ENCODE peak calls at places on chromosomes 6 and 20, in ten cellular contexts. P, K, A, O, W, N, L, B, X and J are unnamed samples.

GRCh38 chr6:88566746-88567534 is 396.5 kb downstream of the RNGTT start:
- DNase-seq in P (peak; percentile 42), K (no peak), A (no peak), O (no peak), W (no peak), N (no peak), L (peak; percentile 35), B (peak; percentile 54), X (no peak), J (no peak)

GRCh38 chr6:8082572-8082953 is 18.4 kb upstream of the BLOC1S5 start:
- DNase-seq in P (no peak), K (no peak), A (no peak), O (no peak), W (no peak), N (no peak), L (no peak), B (no peak), X (no peak), J (no peak)

GRCh38 chr6:124470803-124471202 is 491.4 kb upstream of the RNF217 start:
- DNase-seq in P (no peak), K (no peak), A (no peak), O (no peak), W (no peak), N (no peak), L (no peak), B (no peak), X (no peak), J (no peak)

GRCh38 chr20:46084805-46085792 is 4.7 kb downstream of the NCOA5 start:
- DNase-seq in P (no peak), K (peak; percentile 12), A (peak; percentile 13), O (no peak), W (peak; percentile 34), N (peak; percentile 56), L (no peak), B (no peak), X (no peak), J (no peak)

GRCh38 chr6:46220351-46221220 is 49.8 kb upstream of the ENPP5 start:
- DNase-seq in P (no peak), K (no peak), A (no peak), O (peak; percentile 71), W (no peak), N (no peak), L (no peak), B (no peak), X (no peak), J (peak; percentile 86)

GRCh38 chr6:89260832-89261231 is 43.7 kb upstream of the GABRR1 start:
- DNase-seq in P (no peak), K (no peak), A (peak; percentile 29), O (no peak), W (peak; percentile 60), N (no peak), L (no peak), B (peak; percentile 38), X (no peak), J (no peak)

GRCh38 chr6:37272834-37273566 is 15.1 kb upstream of the TMEM217 start:
- DNase-seq in P (no peak), K (no peak), A (no peak), O (no peak), W (no peak), N (no peak), L (no peak), B (peak; percentile 71), X (no peak), J (no peak)

GRCh38 chr6:143538374-143538773 is 26.9 kb upstream of the FUCA2 start:
- DNase-seq in P (no peak), K (no peak), A (no peak), O (no peak), W (no peak), N (no peak), L (no peak), B (no peak), X (no peak), J (no peak)

GRCh38 chr20:25389858-25390537 is 637 bp downstream of the ABHD12 start:
- DNase-seq in P (peak; percentile 76), K (no peak), A (peak; percentile 34), O (no peak), W (peak; percentile 63), N (no peak), L (peak; percentile 61), B (peak; percentile 49), X (no peak), J (peak; percentile 68)

GRCh38 chr6:20693466-20694063 is 159.3 kb downstream of the CDKAL1 start:
- DNase-seq in P (no peak), K (peak; percentile 52), A (no peak), O (no peak), W (no peak), N (no peak), L (no peak), B (peak; percentile 19), X (no peak), J (no peak)

GRCh38 chr6:126650931-126651330 is 311.0 kb downstream of the CENPW start:
- DNase-seq in P (no peak), K (no peak), A (no peak), O (no peak), W (no peak), N (no peak), L (no peak), B (no peak), X (no peak), J (no peak)

GRCh38 chr6:136975089-136975715 is 53.1 kb downstream of the SLC35D3 start:
- DNase-seq in P (no peak), K (no peak), A (no peak), O (no peak), W (no peak), N (no peak), L (no peak), B (no peak), X (no peak), J (no peak)

DNA sequence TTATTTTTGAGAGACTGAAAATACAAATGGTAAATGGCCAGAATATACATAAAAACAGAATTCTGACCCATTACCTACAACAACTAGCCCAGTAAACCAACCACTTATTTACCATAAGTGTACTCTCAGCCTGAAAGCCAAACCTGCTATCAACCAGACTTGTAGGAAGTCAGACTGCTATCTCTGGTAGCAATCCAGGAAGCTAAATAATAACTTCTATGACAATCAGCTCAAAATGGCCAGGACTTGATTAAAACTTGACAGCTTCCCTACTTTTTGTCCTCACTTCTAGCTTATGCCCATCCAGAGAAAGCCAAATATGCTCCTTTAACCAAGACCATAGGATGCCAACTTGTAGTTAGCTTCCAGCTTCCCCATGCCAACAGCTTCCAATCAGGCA is 4.7 kb upstream of the WTAP start:
- DNase-seq in P (no peak), K (no peak), A (no peak), O (no peak), W (no peak), N (no peak), L (no peak), B (no peak), X (no peak), J (no peak)
- H3K79me2 ChIP-seq in P (peaks cover 72% of the 10 kb centered on the region), K (peaks cover 61% of the 10 kb centered on the region), A (peaks cover 22% of the 10 kb centered on the region), O (peaks cover 46% of the 10 kb centered on the region), W (peaks cover 60% of the 10 kb centered on the region), N (peaks cover 54% of the 10 kb centered on the region), L (peaks cover 66% of the 10 kb centered on the region), B (peaks cover 59% of the 10 kb centered on the region), X (peaks cover 49% of the 10 kb centered on the region), J (peaks cover 56% of the 10 kb centered on the region)

DNA sequence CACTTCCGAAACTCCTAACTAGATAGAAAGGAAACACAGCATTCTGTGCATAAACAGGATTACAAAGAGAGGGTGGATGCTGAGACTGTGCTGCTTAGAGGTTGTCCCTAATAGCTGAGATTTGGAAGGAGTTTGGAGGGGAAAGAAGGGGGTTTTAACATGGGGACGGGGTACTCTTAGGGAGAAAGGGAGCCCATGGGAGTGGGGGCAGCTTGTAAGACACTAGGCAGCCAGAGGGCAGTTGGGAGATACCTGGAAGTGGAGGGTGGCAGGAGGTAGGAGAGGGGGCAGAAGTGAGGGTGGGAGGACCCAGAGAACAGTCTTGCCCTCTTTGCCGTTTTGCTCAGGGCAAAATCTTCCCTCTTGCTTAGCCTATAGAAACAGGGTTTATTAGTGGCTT is 16.4 kb downstream of the MANBAL start:
- DNase-seq in P (no peak), K (no peak), A (no peak), O (no peak), W (no peak), N (no peak), L (no peak), B (no peak), X (no peak), J (no peak)
- H3K36me3 ChIP-seq in P (peaks cover 8% of the 10 kb centered on the region), K (peaks cover 24% of the 10 kb centered on the region), A (peaks cover 6% of the 10 kb centered on the region), O (peaks cover 30% of the 10 kb centered on the region), W (no peaks in the 10 kb centered on the region), N (peaks cover 12% of the 10 kb centered on the region), L (no peaks in the 10 kb centered on the region), B (peaks cover 82% of the 10 kb centered on the region), X (peaks cover 41% of the 10 kb centered on the region), J (peaks cover 26% of the 10 kb centered on the region)

GRCh38 chr20:44364780-44365179 is 9.3 kb downstream of the HNF4A start:
- DNase-seq in P (no peak), K (no peak), A (no peak), O (no peak), W (no peak), N (no peak), L (no peak), B (no peak), X (no peak), J (no peak)

GRCh38 chr20:44370639-44371218 is 15.2 kb downstream of the HNF4A start:
- DNase-seq in P (no peak), K (no peak), A (no peak), O (no peak), W (peak; percentile 74), N (no peak), L (no peak), B (no peak), X (no peak), J (no peak)
- H2AFZ ChIP-seq in P (peak overlapping the region; percentile 82), K (no peak overlapping the region), A (no peak overlapping the region), O (no peak overlapping the region), W (no peak overlapping the region), N (no peak overlapping the region), L (peak overlapping the region; percentile 83), B (no peak overlapping the region), X (no peak overlapping the region), J (no peak overlapping the region)

GRCh38 chr6:105382477-105382876 is 20.4 kb downstream of the PREP start:
- DNase-seq in P (no peak), K (no peak), A (peak; percentile 59), O (no peak), W (no peak), N (peak; percentile 74), L (no peak), B (no peak), X (no peak), J (no peak)
- H3K79me2 ChIP-seq in P (peaks cover 4% of the 10 kb centered on the region), K (peaks cover 95% of the 10 kb centered on the region), A (peaks cover 5% of the 10 kb centered on the region), O (no peaks in the 10 kb centered on the region), W (peaks cover 60% of the 10 kb centered on the region), N (peaks cover 84% of the 10 kb centered on the region), L (peaks cover 64% of the 10 kb centered on the region), B (peaks cover 89% of the 10 kb centered on the region), X (peaks cover 48% of the 10 kb centered on the region), J (peaks cover 86% of the 10 kb centered on the region)